ENCODE peak calls at places on chromosomes 16 and 17, in six cellular contexts. D is GM13976, P is neuronal stem cell, Q is foreskin melanocyte, M is HT1080, R is activated gamma-delta T cell treated with Interleukin-2 at 50 U/mL for 16 hours. E is an unnamed sample.
A peak's percentile ranks its signal among the peaks of the same experiment; 100 is the strongest.

GRCh38 chr16:19008245-19008644 is 24.5 kb downstream of the TMC7 start:
- DNase-seq in P (no peak), Q (peak; percentile 47), R (no peak), M (peak; percentile 79), D (no peak), E (no peak)

GRCh38 chr17:61464121-61464905 is 12.1 kb downstream of the TBX4 start:
- DNase-seq in R (no peak), Q (no peak), D (no peak), M (no peak), P (no peak), E (peak; percentile 25)

GRCh38 chr17:43224146-43224705 is 4.2 kb downstream of the CCDC200 start:
- DNase-seq in R (no peak), M (no peak), P (no peak), D (no peak), Q (no peak), E (no peak)

GRCh38 chr16:89602952-89603590 is 10.4 kb upstream of the DPEP1 start:
- DNase-seq in Q (no peak), D (no peak), P (no peak), R (no peak), M (no peak), E (no peak)

GRCh38 chr16:77834600-77834963 is 46.2 kb downstream of the VAT1L start:
- DNase-seq in R (no peak), D (no peak), Q (no peak), P (no peak), M (peak; percentile 24), E (no peak)

GRCh38 chr17:58536541-58536940 is 22.1 kb upstream of the MTMR4 start:
- DNase-seq in R (no peak), Q (no peak), P (no peak), M (no peak), D (no peak), E (no peak)

GRCh38 chr16:50861926-50862325 is 120.0 kb downstream of the CYLD start:
- DNase-seq in P (no peak), M (peak; percentile 98), R (no peak), D (no peak), Q (peak; percentile 86), E (no peak)

GRCh38 chr16:48959204-48959603 is 322.4 kb downstream of the CBLN1 start:
- DNase-seq in R (no peak), M (no peak), P (no peak), D (no peak), Q (no peak), E (no peak)

GRCh38 chr17:59124665-59125064 is 18.0 kb upstream of the TRIM37 start:
- DNase-seq in P (no peak), M (no peak), Q (no peak), D (peak; percentile 36), R (no peak), E (no peak)

GRCh38 chr16:12881771-12882170 is 19.6 kb upstream of the SHISA9 start:
- DNase-seq in Q (no peak), P (no peak), M (no peak), D (no peak), R (no peak), E (no peak)

GRCh38 chr17:15955793-15956541 is 11.0 kb downstream of the ADORA2B start:
- DNase-seq in D (no peak), Q (no peak), R (no peak), M (no peak), P (no peak), E (no peak)

GRCh38 chr17:4310349-4311060 is 46.7 kb upstream of the ANKFY1 start:
- DNase-seq in Q (no peak), R (no peak), P (no peak), D (no peak), M (no peak), E (no peak)

GRCh38 chr17:80145076-80146075 is 1.6 kb downstream of the EIF4A3 start:
- DNase-seq in P (no peak), M (no peak), D (no peak), Q (no peak), R (no peak), E (no peak)

GRCh38 chr16:66790130-66790733 is 11.2 kb downstream of the TERB1 start:
- DNase-seq in P (no peak), R (no peak), M (no peak), D (no peak), Q (no peak), E (no peak)

GRCh38 chr16:81319221-81319912 is 4.6 kb downstream of the GAN start:
- DNase-seq in P (no peak), M (peak; percentile 76), R (no peak), Q (no peak), D (no peak), E (no peak)

GRCh38 chr17:10018461-10018891 is 113.4 kb upstream of the RCVRN start:
- DNase-seq in R (no peak), P (no peak), Q (no peak), M (no peak), D (peak; percentile 51), E (no peak)

GRCh38 chr16:5977329-5977728 is 879.7 kb upstream of the EEF2KMT start:
- DNase-seq in D (no peak), Q (no peak), P (no peak), M (no peak), R (no peak), E (no peak)

GRCh38 chr16:85629326-85629725 is 16.2 kb downstream of the GSE1 start:
- DNase-seq in P (no peak), R (no peak), M (no peak), D (no peak), Q (no peak), E (no peak)

GRCh38 chr17:78349831-78350631 is 9.8 kb downstream of the SOCS3 start:
- DNase-seq in R (no peak), D (no peak), Q (no peak), P (no peak), M (no peak), E (no peak)

GRCh38 chr17:47906443-47906842 is 10.4 kb downstream of the SP2 start:
- DNase-seq in M (no peak), D (no peak), P (no peak), R (no peak), Q (no peak), E (no peak)

GRCh38 chr16:52193441-52193840 is 353.5 kb downstream of the TOX3 start:
- DNase-seq in P (no peak), R (no peak), Q (no peak), M (no peak), D (no peak), E (no peak)

GRCh38 chr17:47945080-47945479 is 3.7 kb downstream of the PNPO start:
- DNase-seq in D (no peak), M (no peak), R (no peak), Q (peak; percentile 54), P (no peak), E (no peak)

E was measured in Peyer's patch.